ENCODE peak calls at places on chromosome 11, in seven cellular contexts. One of them, this sample, is unnamed. For H3K4me1, the result is how much of the 10 kb centered on the place peaks cover.

GRCh38 chr11:65485820-65486219 is 13.0 kb upstream of the MALAT1 start:
- DNase-seq in right lobe of liver: peak
- DNase-seq in body of pancreas: no peak
- DNase-seq in OCI-LY7: no peak
- DNase-seq in GM23338: peak
- DNase-seq in SJSA1: no peak
- DNase-seq in transverse colon: no peak
- DNase-seq in this sample: no peak

GRCh38 chr11:119157088-119157487 is 8.2 kb downstream of the ABCG4 start:
- DNase-seq in GM23338: no peak
- DNase-seq in right lobe of liver: no peak
- DNase-seq in body of pancreas: peak
- DNase-seq in OCI-LY7: no peak
- DNase-seq in SJSA1: no peak
- DNase-seq in transverse colon: no peak
- DNase-seq in this sample: no peak

GRCh38 chr11:15724611-15725010 is 609.9 kb downstream of the INSC start:
- DNase-seq in transverse colon: no peak
- DNase-seq in SJSA1: no peak
- DNase-seq in right lobe of liver: no peak
- DNase-seq in GM23338: no peak
- DNase-seq in body of pancreas: no peak
- DNase-seq in OCI-LY7: no peak
- DNase-seq in this sample: no peak

GRCh38 chr11:18420067-18420466 is 7.9 kb downstream of the LDHC start:
- DNase-seq in GM23338: no peak
- DNase-seq in transverse colon: no peak
- DNase-seq in OCI-LY7: no peak
- DNase-seq in SJSA1: no peak
- DNase-seq in body of pancreas: no peak
- DNase-seq in right lobe of liver: no peak
- DNase-seq in this sample: no peak

GRCh38 chr11:31120428-31120827 is 249.1 kb downstream of the DCDC1 start:
- DNase-seq in GM23338: no peak
- DNase-seq in body of pancreas: no peak
- DNase-seq in OCI-LY7: no peak
- DNase-seq in SJSA1: no peak
- DNase-seq in right lobe of liver: no peak
- DNase-seq in transverse colon: no peak
- DNase-seq in this sample: no peak

GRCh38 chr11:107102692-107103463 is 84.6 kb upstream of the GUCY1A2 start:
- DNase-seq in body of pancreas: peak
- DNase-seq in transverse colon: no peak
- DNase-seq in right lobe of liver: no peak
- DNase-seq in SJSA1: no peak
- DNase-seq in GM23338: peak
- DNase-seq in OCI-LY7: no peak
- DNase-seq in this sample: no peak

GRCh38 chr11:123166095-123166559 is 28.9 kb downstream of the CLMP start:
- DNase-seq in body of pancreas: peak
- DNase-seq in SJSA1: peak
- DNase-seq in right lobe of liver: peak
- DNase-seq in transverse colon: peak
- DNase-seq in OCI-LY7: peak
- DNase-seq in GM23338: peak
- DNase-seq in this sample: no peak

GRCh38 chr11:36500315-36500721 is 9.8 kb downstream of the TRAF6 start:
- DNase-seq in transverse colon: peak
- DNase-seq in GM23338: no peak
- DNase-seq in SJSA1: peak
- DNase-seq in body of pancreas: no peak
- DNase-seq in right lobe of liver: no peak
- DNase-seq in OCI-LY7: no peak
- DNase-seq in this sample: no peak

GRCh38 chr11:32435511-32435946 is at the start of gene WT1:
- DNase-seq in OCI-LY7: no peak
- DNase-seq in SJSA1: no peak
- DNase-seq in GM23338: peak
- DNase-seq in right lobe of liver: no peak
- DNase-seq in transverse colon: no peak
- DNase-seq in body of pancreas: no peak
- DNase-seq in this sample: no peak

GRCh38 chr11:127105578-127105977 is 105.0 kb upstream of the KIRREL3 start:
- DNase-seq in right lobe of liver: no peak
- DNase-seq in SJSA1: no peak
- DNase-seq in GM23338: no peak
- DNase-seq in body of pancreas: no peak
- DNase-seq in transverse colon: no peak
- DNase-seq in OCI-LY7: no peak
- DNase-seq in this sample: no peak

GRCh38 chr11:6618117-6619020 is 853 bp downstream of the TPP1 start:
- DNase-seq in body of pancreas: no peak
- DNase-seq in OCI-LY7: peak
- DNase-seq in right lobe of liver: peak
- DNase-seq in SJSA1: peak
- DNase-seq in GM23338: no peak
- DNase-seq in transverse colon: peak
- DNase-seq in this sample: peak

GRCh38 chr11:104999716-105000115 is 23.3 kb downstream of the CASP5 start:
- DNase-seq in GM23338: no peak
- DNase-seq in OCI-LY7: no peak
- DNase-seq in right lobe of liver: no peak
- DNase-seq in SJSA1: no peak
- DNase-seq in body of pancreas: no peak
- DNase-seq in transverse colon: no peak
- DNase-seq in this sample: no peak

GRCh38 chr11:2830030-2830812 is 55.4 kb downstream of the CDKN1C start:
- DNase-seq in right lobe of liver: peak
- DNase-seq in transverse colon: no peak
- DNase-seq in body of pancreas: no peak
- DNase-seq in GM23338: no peak
- DNase-seq in OCI-LY7: no peak
- DNase-seq in SJSA1: no peak
- DNase-seq in this sample: no peak

GRCh38 chr11:131618203-131618602 is 247.8 kb downstream of the NTM start:
- DNase-seq in right lobe of liver: no peak
- DNase-seq in SJSA1: no peak
- DNase-seq in GM23338: no peak
- DNase-seq in transverse colon: no peak
- DNase-seq in body of pancreas: no peak
- DNase-seq in OCI-LY7: no peak
- DNase-seq in this sample: no peak

GRCh38 chr11:61414547-61414946 is 15.2 kb downstream of the CPSF7 start:
- DNase-seq in body of pancreas: no peak
- DNase-seq in transverse colon: no peak
- DNase-seq in right lobe of liver: no peak
- DNase-seq in SJSA1: no peak
- DNase-seq in GM23338: no peak
- DNase-seq in OCI-LY7: no peak
- DNase-seq in this sample: no peak

GRCh38 chr11:20913113-20913512 is 243.7 kb downstream of the NELL1 start:
- DNase-seq in right lobe of liver: no peak
- DNase-seq in GM23338: peak
- DNase-seq in SJSA1: no peak
- DNase-seq in body of pancreas: no peak
- DNase-seq in transverse colon: no peak
- DNase-seq in OCI-LY7: no peak
- DNase-seq in this sample: no peak

GRCh38 chr11:102345923-102346322 is 1.1 kb upstream of the BIRC2 start:
- DNase-seq in transverse colon: no peak
- DNase-seq in GM23338: no peak
- DNase-seq in OCI-LY7: no peak
- DNase-seq in SJSA1: peak
- DNase-seq in right lobe of liver: no peak
- DNase-seq in body of pancreas: no peak
- DNase-seq in this sample: no peak

GRCh38 chr11:117808768-117809167 is 11.8 kb upstream of the DSCAML1 start:
- DNase-seq in transverse colon: peak
- DNase-seq in SJSA1: no peak
- DNase-seq in OCI-LY7: no peak
- DNase-seq in right lobe of liver: no peak
- DNase-seq in body of pancreas: no peak
- DNase-seq in GM23338: no peak
- DNase-seq in this sample: no peak

GRCh38 chr11:16806791-16807190 is 68.3 kb downstream of the C11orf58 start:
- DNase-seq in transverse colon: no peak
- DNase-seq in GM23338: no peak
- DNase-seq in body of pancreas: no peak
- DNase-seq in right lobe of liver: no peak
- DNase-seq in SJSA1: no peak
- DNase-seq in OCI-LY7: no peak
- DNase-seq in this sample: no peak
- H3K4me1 ChIP-seq in transverse colon: under half
- H3K4me1 ChIP-seq in GM23338: under half
- H3K4me1 ChIP-seq in body of pancreas: under half
- H3K4me1 ChIP-seq in right lobe of liver: under half
- H3K4me1 ChIP-seq in SJSA1: under half
- H3K4me1 ChIP-seq in OCI-LY7: under half
- H3K4me1 ChIP-seq in this sample: under half

GRCh38 chr11:67613313-67613959 is 6.7 kb downstream of the NDUFV1 start:
- DNase-seq in SJSA1: peak
- DNase-seq in OCI-LY7: no peak
- DNase-seq in right lobe of liver: no peak
- DNase-seq in transverse colon: no peak
- DNase-seq in body of pancreas: no peak
- DNase-seq in GM23338: no peak
- DNase-seq in this sample: no peak

GRCh38 chr11:67611165-67611564 is 4.4 kb downstream of the NDUFV1 start:
- DNase-seq in SJSA1: peak
- DNase-seq in OCI-LY7: no peak
- DNase-seq in body of pancreas: no peak
- DNase-seq in right lobe of liver: no peak
- DNase-seq in transverse colon: no peak
- DNase-seq in GM23338: no peak
- DNase-seq in this sample: no peak

GRCh38 chr11:67611704-67612587 is 5.2 kb downstream of the NDUFV1 start:
- DNase-seq in GM23338: no peak
- DNase-seq in SJSA1: no peak
- DNase-seq in OCI-LY7: no peak
- DNase-seq in body of pancreas: no peak
- DNase-seq in transverse colon: no peak
- DNase-seq in right lobe of liver: no peak
- DNase-seq in this sample: no peak

GRCh38 chr11:67613960-67614715 is 7.4 kb downstream of the NDUFV1 start:
- DNase-seq in body of pancreas: peak
- DNase-seq in right lobe of liver: peak
- DNase-seq in OCI-LY7: peak
- DNase-seq in SJSA1: peak
- DNase-seq in transverse colon: peak
- DNase-seq in GM23338: peak
- DNase-seq in this sample: peak

DNA sequence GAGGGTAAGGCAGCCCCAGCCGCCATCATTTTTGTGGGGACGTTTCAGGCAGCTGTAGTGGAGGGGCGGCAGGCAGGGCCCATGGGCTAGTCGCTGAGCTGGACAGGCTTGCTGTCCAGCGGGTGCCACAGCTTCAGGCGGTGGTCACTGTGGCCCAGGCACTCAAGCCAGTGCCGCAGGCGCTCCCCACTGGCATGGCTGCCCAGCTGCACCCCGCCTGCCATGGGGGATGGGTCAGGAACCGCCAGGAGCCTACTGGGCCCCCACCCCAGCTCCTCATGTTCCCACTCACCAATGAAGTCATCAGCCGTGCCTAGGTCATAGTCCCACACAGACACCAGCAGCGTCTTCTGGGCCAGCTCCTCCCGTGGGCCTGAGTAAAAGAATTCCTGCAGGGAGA is 6.0 kb downstream of the NDUFV1 start:
- DNase-seq in SJSA1: no peak
- DNase-seq in GM23338: no peak
- DNase-seq in OCI-LY7: no peak
- DNase-seq in body of pancreas: no peak
- DNase-seq in transverse colon: no peak
- DNase-seq in right lobe of liver: no peak
- DNase-seq in this sample: no peak
- H3K27ac ChIP-seq in SJSA1: no peak
- H3K27ac ChIP-seq in GM23338: no peak
- H3K27ac ChIP-seq in OCI-LY7: peak
- H3K27ac ChIP-seq in body of pancreas: no peak
- H3K27ac ChIP-seq in transverse colon: no peak
- H3K27ac ChIP-seq in right lobe of liver: no peak
- H3K27ac ChIP-seq in this sample: peak

DNA sequence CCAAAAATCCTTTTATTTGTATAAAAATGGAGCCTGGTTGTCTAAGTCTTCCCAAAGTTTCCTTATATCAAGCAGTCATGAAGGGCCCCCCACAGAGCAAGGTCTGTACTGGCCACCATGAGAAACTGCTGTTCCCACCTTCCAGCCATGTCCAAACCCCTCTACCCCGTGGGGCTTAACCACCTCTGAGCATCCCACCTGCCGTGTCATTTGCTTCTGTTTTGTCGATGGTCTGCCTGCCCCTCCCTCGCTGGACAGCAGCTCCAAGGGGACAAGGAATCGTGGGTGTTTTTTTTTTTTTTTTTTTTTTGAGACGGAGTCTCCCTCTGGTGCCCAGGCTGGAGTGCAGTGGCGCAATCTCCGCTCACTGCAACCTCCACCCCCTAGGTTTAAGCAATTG is 11.1 kb upstream of the ANO1 start:
- DNase-seq in body of pancreas: no peak
- DNase-seq in OCI-LY7: no peak
- DNase-seq in transverse colon: no peak
- DNase-seq in SJSA1: peak
- DNase-seq in right lobe of liver: no peak
- DNase-seq in GM23338: no peak
- DNase-seq in this sample: no peak
- H3K4me1 ChIP-seq in body of pancreas: under half
- H3K4me1 ChIP-seq in OCI-LY7: under half
- H3K4me1 ChIP-seq in transverse colon: under half
- H3K4me1 ChIP-seq in SJSA1: under half
- H3K4me1 ChIP-seq in right lobe of liver: under half
- H3K4me1 ChIP-seq in GM23338: under half
- H3K4me1 ChIP-seq in this sample: under half

DNA sequence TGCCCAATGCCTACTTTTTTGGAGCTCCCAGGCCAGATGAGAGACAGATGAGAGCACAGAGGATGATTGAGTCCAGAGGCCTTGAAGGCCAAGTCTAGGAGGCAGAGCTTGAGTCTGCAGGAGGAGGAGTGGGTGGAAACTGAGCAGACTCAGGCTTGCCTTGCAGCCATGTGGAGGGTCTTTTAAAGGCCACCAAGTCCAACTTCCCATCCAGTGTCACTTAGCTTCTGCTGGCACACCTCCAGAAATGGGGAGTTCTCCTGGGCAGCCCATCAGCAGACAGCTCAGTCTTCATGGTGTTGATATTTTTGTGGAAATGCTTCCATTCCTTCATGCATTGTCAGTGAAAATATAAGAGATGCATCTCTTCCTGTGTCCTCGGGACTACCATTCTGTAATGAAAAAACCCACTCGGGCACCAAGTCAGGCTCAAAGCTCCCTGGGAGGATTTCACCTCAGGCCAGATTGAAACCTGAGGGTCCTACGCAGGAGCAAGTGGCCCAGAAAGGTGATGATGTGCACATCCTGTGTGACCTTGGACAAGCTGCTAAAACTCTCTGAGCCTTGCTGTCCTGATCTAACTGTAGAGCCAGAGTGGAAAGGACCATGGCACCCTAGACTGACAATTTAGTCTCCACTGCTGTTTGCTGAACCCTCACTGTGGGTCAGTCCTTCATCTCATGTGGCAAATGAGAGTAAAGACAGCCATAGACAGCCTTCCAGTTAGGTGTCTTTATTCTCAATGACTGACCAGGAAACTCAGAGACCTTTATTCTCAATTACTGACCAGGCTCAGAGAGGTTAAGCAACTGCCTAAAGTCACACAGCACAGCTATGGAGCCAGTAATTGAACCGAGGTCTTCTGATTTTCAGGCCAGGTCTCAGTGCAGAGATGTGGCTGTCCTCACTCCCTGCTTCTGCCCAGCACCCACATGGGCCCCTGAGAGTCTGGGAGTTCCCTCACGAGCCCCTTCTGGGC is 2.9 kb upstream of the LRRC32 start:
- DNase-seq in right lobe of liver: peak
- DNase-seq in OCI-LY7: peak
- DNase-seq in transverse colon: no peak
- DNase-seq in body of pancreas: no peak
- DNase-seq in GM23338: no peak
- DNase-seq in SJSA1: no peak
- DNase-seq in this sample: no peak
- H3K27ac ChIP-seq in right lobe of liver: no peak
- H3K27ac ChIP-seq in OCI-LY7: peak
- H3K27ac ChIP-seq in transverse colon: no peak
- H3K27ac ChIP-seq in body of pancreas: no peak
- H3K27ac ChIP-seq in GM23338: no peak
- H3K27ac ChIP-seq in SJSA1: no peak
- H3K27ac ChIP-seq in this sample: peak